ENCODE peak calls at places on chromosomes 13 and 19, in eight cellular contexts. Z, K, W, T, G, B, O and N are unnamed samples.

GRCh38 chr13:51684076-51684475 is 99.8 kb downstream of the WDFY2 start:
- DNase-seq in Z (no peak), K (no peak), W (no peak), T (no peak), G (no peak), B (no peak), O (no peak), N (no peak)

GRCh38 chr19:9370747-9371619 is 8.2 kb downstream of the ZNF177 start:
- DNase-seq in Z (no peak), K (no peak), W (no peak), T (no peak), G (no peak), B (no peak), O (no peak), N (no peak)

GRCh38 chr13:110132178-110132975 is 174.6 kb downstream of the COL4A1 start:
- DNase-seq in Z (no peak), K (no peak), W (no peak), T (no peak), G (no peak), B (no peak), O (no peak), N (no peak)

GRCh38 chr19:55340784-55341147 is 1.1 kb downstream of the KMT5C start:
- DNase-seq in Z (no peak), K (no peak), W (no peak), T (no peak), G (peak), B (no peak), O (peak), N (peak)

GRCh38 chr19:4206818-4207484 is 22.4 kb upstream of the EBI3 start:
- DNase-seq in Z (no peak), K (no peak), W (no peak), T (no peak), G (no peak), B (no peak), O (no peak), N (no peak)

GRCh38 chr13:99434258-99434788 is 66.9 kb upstream of the TM9SF2 start:
- DNase-seq in Z (no peak), K (peak), W (peak), T (no peak), G (no peak), B (no peak), O (peak), N (no peak)

GRCh38 chr13:50783940-50784339 is 59.6 kb downstream of the DLEU7 start:
- DNase-seq in Z (no peak), K (no peak), W (no peak), T (no peak), G (no peak), B (no peak), O (no peak), N (no peak)

GRCh38 chr13:102591988-102592781 is 4.6 kb upstream of the TPP2 start:
- DNase-seq in Z (peak), K (peak), W (peak), T (peak), G (peak), B (peak), O (peak), N (no peak)

GRCh38 chr19:39362682-39363657 is 20.7 kb downstream of the SAMD4B start:
- DNase-seq in Z (peak), K (no peak), W (no peak), T (no peak), G (no peak), B (no peak), O (no peak), N (no peak)

GRCh38 chr19:50705422-50706019 is 14.1 kb downstream of the SHANK1 start:
- DNase-seq in Z (no peak), K (no peak), W (no peak), T (peak), G (no peak), B (no peak), O (peak), N (peak)

GRCh38 chr13:72150502-72150901 is 283.5 kb upstream of the DACH1 start:
- DNase-seq in Z (no peak), K (no peak), W (no peak), T (no peak), G (no peak), B (no peak), O (no peak), N (no peak)

GRCh38 chr13:31761951-31762350 is 22.6 kb downstream of the RXFP2 start:
- DNase-seq in Z (no peak), K (no peak), W (no peak), T (no peak), G (no peak), B (no peak), O (no peak), N (no peak)

GRCh38 chr19:43774103-43774939 is 6.5 kb downstream of the KCNN4 start:
- DNase-seq in Z (no peak), K (no peak), W (peak), T (no peak), G (peak), B (peak), O (no peak), N (peak)

GRCh38 chr13:95226932-95227718 is 74.1 kb downstream of the ABCC4 start:
- DNase-seq in Z (no peak), K (no peak), W (no peak), T (no peak), G (no peak), B (no peak), O (no peak), N (no peak)

GRCh38 chr19:5335593-5335992 is 5.0 kb downstream of the PTPRS start:
- DNase-seq in Z (no peak), K (no peak), W (no peak), T (no peak), G (no peak), B (no peak), O (no peak), N (no peak)

GRCh38 chr19:35903550-35904179 is 1.3 kb downstream of the HCST start:
- DNase-seq in Z (no peak), K (peak), W (peak), T (peak), G (peak), B (peak), O (peak), N (peak)

GRCh38 chr13:114118763-114119123 is 13.7 kb downstream of the RASA3 start:
- DNase-seq in Z (no peak), K (no peak), W (no peak), T (no peak), G (no peak), B (peak), O (no peak), N (no peak)

GRCh38 chr13:110495881-110496280 is 65.6 kb downstream of the RAB20 start:
- DNase-seq in Z (no peak), K (no peak), W (no peak), T (no peak), G (no peak), B (no peak), O (no peak), N (no peak)

GRCh38 chr13:52931913-52932312 is 83.5 kb upstream of the PCDH8 start:
- DNase-seq in Z (no peak), K (no peak), W (no peak), T (no peak), G (no peak), B (no peak), O (no peak), N (no peak)

GRCh38 chr19:52221031-52221430 is 31.2 kb downstream of the PPP2R1A start:
- DNase-seq in Z (no peak), K (no peak), W (no peak), T (no peak), G (no peak), B (no peak), O (no peak), N (no peak)

GRCh38 chr13:83272076-83272475 is 610.2 kb downstream of the SLITRK1 start:
- DNase-seq in Z (no peak), K (no peak), W (no peak), T (no peak), G (no peak), B (no peak), O (no peak), N (no peak)